ENCODE peak calls at places on chromosomes 12 and 14, in seven cellular contexts. K is cardiac fibroblast, O is foreskin fibroblast, I is heart right ventricle, C is HFF-Myc, X is cardiac muscle cell, U is DND-41. W is an unnamed sample.

GRCh38 chr12:55673638-55674037 is 34.1 kb downstream of the ITGA7 start:
- DNase-seq in C (no peak), K (no peak), X (no peak), I (no peak), O (no peak), U (no peak), W (peak; percentile 64)

GRCh38 chr12:116050266-116050665 is 227.2 kb downstream of the MED13L start:
- DNase-seq in U (no peak), O (no peak), I (no peak), K (no peak), X (no peak), C (no peak), W (peak; percentile 19)

GRCh38 chr12:124673881-124674617 is 106.6 kb upstream of the NCOR2 start:
- DNase-seq in X (no peak), I (no peak), U (no peak), O (no peak), K (no peak), C (no peak), W (no peak)

GRCh38 chr14:34361504-34362011 is 100.5 kb downstream of the SPTSSA start:
- DNase-seq in C (no peak), X (peak; percentile 64), O (no peak), U (no peak), K (peak; percentile 69), I (no peak), W (no peak)

GRCh38 chr12:114447274-114447716 is 41.4 kb upstream of the TBX5 start:
- DNase-seq in C (no peak), K (no peak), O (no peak), I (no peak), X (peak; percentile 27), U (no peak), W (no peak)

GRCh38 chr14:63367742-63368364 is 49.1 kb upstream of the GPHB5 start:
- DNase-seq in X (no peak), K (no peak), C (no peak), I (no peak), U (no peak), O (no peak), W (no peak)

GRCh38 chr12:128727999-128728398 is 95.8 kb downstream of the SLC15A4 start:
- DNase-seq in C (no peak), I (no peak), X (no peak), U (no peak), O (no peak), K (no peak), W (no peak)

GRCh38 chr12:69918287-69918686 is 93.3 kb downstream of the MYRFL start:
- DNase-seq in U (no peak), O (no peak), X (no peak), K (no peak), C (no peak), I (no peak), W (no peak)

GRCh38 chr12:93915411-93915810 is 233.0 kb upstream of the PLXNC1 start:
- DNase-seq in X (no peak), O (no peak), K (no peak), C (no peak), U (no peak), I (no peak), W (no peak)

GRCh38 chr14:104290058-104290667 is 151.8 kb downstream of the KIF26A start:
- DNase-seq in X (no peak), K (no peak), U (no peak), I (no peak), O (no peak), C (no peak), W (no peak)

GRCh38 chr12:101501410-101502045 is 26.4 kb downstream of the SPIC start:
- DNase-seq in X (peak; percentile 74), U (no peak), C (no peak), O (no peak), I (no peak), K (peak; percentile 40), W (no peak)

GRCh38 chr14:61462566-61463195 is 141.3 kb downstream of the PRKCH start:
- DNase-seq in I (no peak), X (peak; percentile 95), O (peak; percentile 95), U (no peak), C (peak; percentile 67), K (peak; percentile 92), W (no peak)

GRCh38 chr14:29548948-29549370 is 378.7 kb downstream of the PRKD1 start:
- DNase-seq in C (peak; percentile 56), U (no peak), K (peak; percentile 84), X (peak; percentile 84), I (peak; percentile 15), O (peak; percentile 80), W (peak; percentile 54)

GRCh38 chr14:95388699-95389098 is 69.0 kb upstream of the CLMN start:
- DNase-seq in O (peak; percentile 45), X (peak; percentile 42), K (peak; percentile 54), U (no peak), I (no peak), C (no peak), W (no peak)

GRCh38 chr14:100071545-100071944 is 6.3 kb downstream of the EVL start:
- DNase-seq in X (no peak), O (no peak), K (no peak), U (peak; percentile 85), I (no peak), C (no peak), W (peak; percentile 63)

GRCh38 chr14:64109821-64110554 is 184.2 kb downstream of the ESR2 start:
- DNase-seq in O (peak; percentile 22), K (peak; percentile 6), X (peak; percentile 14), U (no peak), C (no peak), I (no peak), W (no peak)

GRCh38 chr12:49131051-49131972 is at the start of gene TUBA1B:
- DNase-seq in I (peak; percentile 92), U (peak; percentile 91), C (peak; percentile 27), K (peak; percentile 94), X (peak; percentile 93), O (peak; percentile 96), W (peak; percentile 96)

GRCh38 chr12:31325524-31325875 is 450 bp downstream of the SINHCAF start:
- DNase-seq in C (no peak), I (peak; percentile 4), K (no peak), X (no peak), U (no peak), O (no peak), W (peak; percentile 30)

DNA sequence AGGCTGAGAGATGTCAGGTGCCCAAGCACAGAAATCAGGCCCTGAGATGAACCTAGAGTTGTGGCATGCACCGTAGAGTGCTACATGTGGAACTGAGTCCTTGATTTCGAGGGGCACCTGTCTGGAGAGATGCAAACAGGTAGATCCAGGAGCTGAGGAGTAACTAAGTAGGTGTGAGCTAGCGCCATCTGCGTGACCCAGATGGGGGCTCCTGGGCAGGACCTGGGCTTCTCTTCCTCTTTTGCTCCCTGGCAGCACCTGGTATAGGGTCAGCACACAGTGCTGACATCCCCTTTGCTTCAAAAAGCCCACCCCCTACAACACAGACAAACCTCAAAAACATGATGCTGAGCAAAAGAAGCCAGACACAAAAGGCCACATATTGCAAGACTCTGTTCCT is 65.8 kb downstream of the PITPNM2 start:
- DNase-seq in X (no peak), I (no peak), C (no peak), K (no peak), U (no peak), O (no peak), W (no peak)
- H3K4me3 ChIP-seq in X (no peak overlapping the region), I (no peak overlapping the region), C (no peak overlapping the region), K (no peak overlapping the region), U (no peak overlapping the region), O (no peak overlapping the region), W (no peak overlapping the region)

GRCh38 chr14:102222751-102223150 is 82.2 kb downstream of the MOK start:
- DNase-seq in C (no peak), O (no peak), K (no peak), X (no peak), I (no peak), U (no peak), W (no peak)

GRCh38 chr14:102220031-102220430 is 80.3 kb downstream of the WDR20 start:
- DNase-seq in O (no peak), U (no peak), I (no peak), X (no peak), K (no peak), C (no peak), W (peak; percentile 78)

GRCh38 chr14:102222009-102222575 is 82.4 kb downstream of the WDR20 start:
- DNase-seq in X (no peak), O (no peak), I (no peak), C (no peak), U (no peak), K (no peak), W (no peak)

GRCh38 chr14:102219316-102219715 is 79.6 kb downstream of the WDR20 start:
- DNase-seq in K (no peak), C (no peak), U (no peak), I (no peak), O (no peak), X (no peak), W (no peak)

GRCh38 chr14:102221026-102221425 is 81.3 kb downstream of the WDR20 start:
- DNase-seq in I (no peak), K (no peak), C (no peak), X (no peak), O (peak; percentile 49), U (no peak), W (no peak)
- TF ChIP-seq CTCF in I (no peak), K (no peak), C (no peak), X (no peak), O (no peak), U (no peak), W (no peak)

GRCh38 chr12:6078378-6079083 is 45.9 kb downstream of the VWF start:
- DNase-seq in C (no peak), K (peak; percentile 55), O (no peak), X (peak; percentile 53), U (no peak), I (no peak), W (no peak)
- H3K4me3 ChIP-seq in C (no peak overlapping the region), K (no peak overlapping the region), O (no peak overlapping the region), X (no peak overlapping the region), U (no peak overlapping the region), I (no peak overlapping the region), W (no peak overlapping the region)

DNA sequence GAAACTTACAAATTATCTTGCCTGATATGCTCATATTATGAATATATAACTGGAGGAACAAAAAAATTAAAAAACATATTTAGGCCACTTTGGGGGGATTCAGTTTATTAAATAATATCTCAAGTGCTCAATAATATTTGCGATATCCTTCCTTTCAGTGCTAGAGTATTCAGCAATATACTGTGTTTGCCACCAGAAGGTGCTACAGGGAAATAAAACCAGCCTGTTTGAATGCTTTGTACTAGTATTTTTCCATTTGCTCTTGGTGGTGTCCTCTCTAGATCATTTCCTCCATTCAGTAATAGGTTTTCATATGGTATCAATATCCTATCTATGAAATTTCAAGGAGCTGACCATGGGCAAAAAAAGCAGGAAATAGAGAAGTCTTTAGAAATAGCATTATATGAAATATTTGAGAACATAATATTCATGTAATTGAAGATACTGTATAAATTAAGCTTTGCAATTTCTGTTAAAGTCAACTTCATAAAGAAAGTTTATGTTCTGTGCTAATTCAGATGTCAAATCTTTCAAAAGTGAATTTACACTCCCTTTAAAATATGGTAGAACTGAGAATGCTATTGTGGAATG is 106.2 kb upstream of the NAV3 start:
- DNase-seq in C (no peak), U (no peak), O (peak; percentile 61), I (no peak), K (peak; percentile 73), X (peak; percentile 72), W (peak; percentile 55)
- TF ChIP-seq CTCF in C (peak; percentile 52), U (peak; percentile 37), O (peak; percentile 47), I (peak; percentile 36), K (peak; percentile 68), X (peak; percentile 76), W (peak; percentile 69)

W was measured in GM12865.